ENCODE peak calls at places on chromosomes 1 and 21, in ten cellular contexts. E is RCC 7860; R is NCI-H1092; Y is HTR-8/SVneo; N is WTC11; B is stimulated activated CD4-positive, alpha-beta T cell treated with anti-CD3 and anti-CD28 coated beads, Interleukin-12 subunit alpha, Interleukin-12 subunit beta, amount 100 ng/mL, for 4 hours; O is NCI-H2081; H is HEK293T; J is AG04449; U is pancreas. W is an unnamed sample.

GRCh38 chr1:155254714-155255242 is 505 bp downstream of the ENTREP3 start:
- DNase-seq in N (no peak), E (no peak), H (no peak), O (peak), R (peak), J (no peak), B (no peak), U (no peak), Y (no peak), W (no peak)

GRCh38 chr21:42350899-42351543 is at the start of gene TFF2:
- DNase-seq in E (no peak), O (no peak), H (no peak), J (no peak), U (no peak), Y (no peak), R (no peak), N (no peak), B (no peak), W (no peak)

GRCh38 chr1:184457500-184457899 is 70.7 kb downstream of the C1orf21 start:
- DNase-seq in N (no peak), R (no peak), J (peak), Y (no peak), O (no peak), U (no peak), E (no peak), B (no peak), H (no peak), W (no peak)

GRCh38 chr1:221575605-221576004 is 166.3 kb downstream of the DUSP10 start:
- DNase-seq in B (no peak), H (no peak), O (no peak), J (no peak), U (no peak), E (no peak), N (no peak), Y (no peak), R (no peak), W (no peak)

GRCh38 chr1:215284966-215285365 is 202.4 kb downstream of the KCNK2 start:
- DNase-seq in R (no peak), J (no peak), U (no peak), N (no peak), Y (no peak), B (no peak), E (no peak), O (no peak), H (no peak), W (no peak)

GRCh38 chr1:117009132-117009531 is 7.6 kb downstream of the CD101 start:
- DNase-seq in N (no peak), B (no peak), O (no peak), R (no peak), U (no peak), E (no peak), Y (no peak), J (no peak), H (no peak), W (no peak)

GRCh38 chr1:64917328-64917861 is 49.0 kb downstream of the JAK1 start:
- DNase-seq in N (no peak), J (peak), R (no peak), B (no peak), Y (peak), H (no peak), O (no peak), U (peak), E (peak), W (peak)

GRCh38 chr21:35326677-35327076 is 277.6 kb upstream of the RUNX1 start:
- DNase-seq in U (no peak), J (no peak), N (no peak), E (no peak), O (no peak), R (no peak), Y (no peak), B (no peak), H (no peak), W (no peak)

GRCh38 chr1:208437416-208437815 is 193.2 kb upstream of the PLXNA2 start:
- DNase-seq in Y (peak), J (no peak), U (no peak), B (no peak), R (no peak), H (no peak), N (no peak), E (peak), O (no peak), W (peak)

W was measured in RWPE1.